ENCODE peak calls at places on chromosomes 7 and 10, in nine cellular contexts. S is iris pigment epithelial cell, V is amniotic stem cell, N is KBM-7, O is NCI-H1092 treated with DMSO at 0.1 percent for 48 hours, E is hypothalamus, Q is BJ, Z is GM20000, G is cardiac muscle cell. T is an unnamed sample.

GRCh38 chr10:50561266-50561665 is 62.5 kb downstream of the SGMS1 start:
- DNase-seq in S (peak; percentile 98), V (peak; percentile 73), N (no peak), O (peak; percentile 11), E (no peak), Q (peak; percentile 93), Z (no peak), G (peak; percentile 98), T (no peak)

GRCh38 chr10:112955736-112956421 is 5.8 kb downstream of the TCF7L2 start:
- DNase-seq in S (peak; percentile 59), V (no peak), N (peak; percentile 11), O (no peak), E (no peak), Q (peak; percentile 70), Z (no peak), G (peak; percentile 78), T (no peak)

GRCh38 chr10:95640891-95641315 is 15.6 kb downstream of the ALDH18A1 start:
- DNase-seq in S (no peak), V (no peak), N (no peak), O (no peak), E (no peak), Q (no peak), Z (no peak), G (no peak), T (no peak)

GRCh38 chr7:76108540-76109233 is 60.8 kb downstream of the MDH2 start:
- DNase-seq in S (peak; percentile 62), V (no peak), N (peak; percentile 55), O (peak; percentile 47), E (no peak), Q (no peak), Z (no peak), G (peak; percentile 40), T (no peak)

GRCh38 chr10:62880162-62880561 is 64.0 kb upstream of the EGR2 start:
- DNase-seq in S (no peak), V (no peak), N (no peak), O (no peak), E (no peak), Q (no peak), Z (no peak), G (no peak), T (no peak)

GRCh38 chr7:33841658-33842057 is 63.7 kb upstream of the BMPER start:
- DNase-seq in S (peak; percentile 33), V (no peak), N (no peak), O (peak; percentile 78), E (no peak), Q (no peak), Z (no peak), G (peak; percentile 36), T (peak; percentile 26)

GRCh38 chr10:129307141-129307540 is 159.9 kb upstream of the MGMT start:
- DNase-seq in S (no peak), V (no peak), N (no peak), O (no peak), E (no peak), Q (no peak), Z (no peak), G (peak; percentile 40), T (no peak)

GRCh38 chr10:128993443-128993842 is 473.6 kb upstream of the MGMT start:
- DNase-seq in S (no peak), V (no peak), N (no peak), O (no peak), E (no peak), Q (no peak), Z (no peak), G (no peak), T (no peak)

GRCh38 chr10:47044741-47045140 is 133.5 kb downstream of the PTPN20 start:
- DNase-seq in S (no peak), V (no peak), N (no peak), O (no peak), E (no peak), Q (no peak), Z (no peak), G (no peak), T (no peak)

GRCh38 chr10:104049497-104050250 is 36.0 kb downstream of the COL17A1 start:
- DNase-seq in S (peak; percentile 65), V (peak; percentile 18), N (no peak), O (no peak), E (no peak), Q (no peak), Z (no peak), G (peak; percentile 69), T (peak; percentile 66)

GRCh38 chr7:130095812-130096211 is 25.5 kb downstream of the KLHDC10 start:
- DNase-seq in S (peak; percentile 89), V (no peak), N (no peak), O (no peak), E (no peak), Q (peak; percentile 74), Z (no peak), G (no peak), T (no peak)

GRCh38 chr10:93991596-93992284 is 2.0 kb upstream of the PLCE1 start:
- DNase-seq in S (peak; percentile 72), V (peak; percentile 54), N (no peak), O (no peak), E (no peak), Q (no peak), Z (no peak), G (peak; percentile 93), T (no peak)

GRCh38 chr7:88291401-88292173 is 15.1 kb downstream of the STEAP4 start:
- DNase-seq in S (peak; percentile 23), V (no peak), N (no peak), O (no peak), E (no peak), Q (no peak), Z (no peak), G (peak; percentile 35), T (no peak)

GRCh38 chr7:75993689-75994387 is 557 bp downstream of the TMEM120A start:
- DNase-seq in S (peak; percentile 50), V (peak; percentile 44), N (no peak), O (no peak), E (peak; percentile 68), Q (no peak), Z (peak; percentile 76), G (peak; percentile 78), T (peak; percentile 83)

GRCh38 chr7:128136215-128136597 is 104.9 kb upstream of the LEP start:
- DNase-seq in S (no peak), V (no peak), N (no peak), O (no peak), E (no peak), Q (no peak), Z (no peak), G (no peak), T (no peak)

GRCh38 chr7:131623154-131623553 is 66.7 kb upstream of the PODXL start:
- DNase-seq in S (no peak), V (no peak), N (no peak), O (no peak), E (no peak), Q (no peak), Z (no peak), G (peak; percentile 74), T (peak; percentile 99)

GRCh38 chr10:127971973-127972615 is 65.2 kb downstream of the PTPRE start:
- DNase-seq in S (no peak), V (no peak), N (no peak), O (no peak), E (no peak), Q (no peak), Z (no peak), G (peak; percentile 42), T (no peak)

GRCh38 chr10:18214692-18215563 is 74.7 kb downstream of the CACNB2 start:
- DNase-seq in S (peak; percentile 75), V (no peak), N (peak; percentile 52), O (no peak), E (no peak), Q (no peak), Z (peak; percentile 38), G (peak; percentile 77), T (peak; percentile 50)

GRCh38 chr7:158301221-158301620 is 286.4 kb downstream of the PTPRN2 start:
- DNase-seq in S (no peak), V (no peak), N (no peak), O (no peak), E (no peak), Q (no peak), Z (no peak), G (no peak), T (no peak)

GRCh38 chr10:52668024-52668423 is 104.6 kb downstream of the MBL2 start:
- DNase-seq in S (peak; percentile 2), V (no peak), N (no peak), O (no peak), E (no peak), Q (peak; percentile 26), Z (no peak), G (no peak), T (no peak)

GRCh38 chr7:140674899-140675701 is 2.4 kb downstream of the ADCK2 start:
- DNase-seq in S (peak; percentile 62), V (no peak), N (peak; percentile 69), O (peak; percentile 15), E (no peak), Q (no peak), Z (peak; percentile 38), G (peak; percentile 71), T (peak; percentile 46)